ENCODE peak calls at places on chromosomes 7 and 10, in six cellular contexts. O, R, F, C, T and Z are unnamed samples.

GRCh38 chr7:99177165-99177564 is 30.8 kb downstream of the KPNA7 start:
- DNase-seq in O (no peak), R (no peak), F (no peak), C (no peak), T (no peak), Z (no peak)

GRCh38 chr10:113178771-113179170 is 228.7 kb downstream of the TCF7L2 start:
- DNase-seq in O (no peak), R (no peak), F (no peak), C (no peak), T (no peak), Z (no peak)

GRCh38 chr7:69457912-69458491 is 140.3 kb upstream of the AUTS2 start:
- DNase-seq in O (peak), R (no peak), F (no peak), C (peak), T (peak), Z (peak)

GRCh38 chr7:412313-412710 is 107.3 kb downstream of the PDGFA start:
- DNase-seq in O (no peak), R (no peak), F (no peak), C (no peak), T (no peak), Z (no peak)

GRCh38 chr7:103325744-103326143 is 18.8 kb downstream of the DNAJC2 start:
- DNase-seq in O (no peak), R (no peak), F (no peak), C (no peak), T (no peak), Z (no peak)

GRCh38 chr7:23653942-23654341 is 26.1 kb upstream of the FAM221A start:
- DNase-seq in O (no peak), R (no peak), F (peak), C (no peak), T (peak), Z (no peak)

GRCh38 chr7:155648752-155649339 is 4.4 kb downstream of the RBM33 start:
- DNase-seq in O (no peak), R (no peak), F (no peak), C (no peak), T (no peak), Z (no peak)

GRCh38 chr10:118500477-118501104 is 94.9 kb downstream of the PRLHR start:
- DNase-seq in O (no peak), R (no peak), F (no peak), C (no peak), T (no peak), Z (no peak)

GRCh38 chr10:15123749-15124184 is 26.6 kb downstream of the RPP38 start:
- DNase-seq in O (no peak), R (peak), F (peak), C (no peak), T (no peak), Z (no peak)

GRCh38 chr10:125555743-125556142 is 127.2 kb downstream of the TEX36 start:
- DNase-seq in O (no peak), R (no peak), F (no peak), C (no peak), T (no peak), Z (no peak)

GRCh38 chr7:49389866-49390265 is 383.6 kb upstream of the VWC2 start:
- DNase-seq in O (no peak), R (no peak), F (no peak), C (no peak), T (no peak), Z (no peak)

GRCh38 chr10:14602807-14603538 is 171.7 kb downstream of the FAM107B start:
- DNase-seq in O (no peak), R (peak), F (peak), C (no peak), T (peak), Z (no peak)

GRCh38 chr7:33062782-33063443 is 337 bp upstream of the NT5C3A start:
- DNase-seq in O (peak), R (peak), F (peak), C (peak), T (peak), Z (peak)

DNA sequence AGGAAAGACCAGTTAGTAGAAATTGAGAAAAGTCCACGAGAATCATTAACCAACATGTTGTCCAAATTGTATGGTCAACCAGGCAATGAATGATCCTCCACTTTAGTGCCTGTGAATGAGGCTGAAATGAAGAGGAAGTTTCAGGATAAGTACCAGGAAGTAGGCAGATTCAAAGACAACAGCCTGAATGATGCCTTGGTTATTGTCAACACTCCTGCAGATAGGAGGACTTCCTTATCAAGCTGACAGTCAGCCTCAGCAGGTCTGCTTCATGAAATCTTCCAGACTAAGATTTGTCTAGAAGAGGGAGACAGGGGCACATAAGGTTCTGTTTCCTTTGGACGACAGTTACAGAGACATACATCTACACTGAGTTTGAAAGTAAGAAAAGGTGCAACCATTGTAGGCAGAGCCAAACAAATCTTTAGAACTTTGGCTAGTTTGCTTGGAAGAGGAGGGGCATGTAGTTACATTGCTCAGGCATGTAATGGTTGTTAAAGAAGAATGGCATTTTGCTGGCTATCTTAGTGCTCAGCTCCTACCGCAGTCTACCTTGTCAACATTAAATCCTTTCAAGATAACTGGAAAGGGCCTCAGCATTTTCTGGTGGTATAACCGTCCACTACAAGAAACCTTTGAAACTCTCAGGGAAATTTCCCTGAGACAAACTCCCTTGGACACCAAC is 81.4 kb downstream of the ABI1 start:
- DNase-seq in O (no peak), R (no peak), F (no peak), C (no peak), T (peak), Z (no peak)
- H2BK5ac ChIP-seq in O (no peak), R (no peak), F (no peak), C (no peak), T (no peak), Z (no peak)

DNA sequence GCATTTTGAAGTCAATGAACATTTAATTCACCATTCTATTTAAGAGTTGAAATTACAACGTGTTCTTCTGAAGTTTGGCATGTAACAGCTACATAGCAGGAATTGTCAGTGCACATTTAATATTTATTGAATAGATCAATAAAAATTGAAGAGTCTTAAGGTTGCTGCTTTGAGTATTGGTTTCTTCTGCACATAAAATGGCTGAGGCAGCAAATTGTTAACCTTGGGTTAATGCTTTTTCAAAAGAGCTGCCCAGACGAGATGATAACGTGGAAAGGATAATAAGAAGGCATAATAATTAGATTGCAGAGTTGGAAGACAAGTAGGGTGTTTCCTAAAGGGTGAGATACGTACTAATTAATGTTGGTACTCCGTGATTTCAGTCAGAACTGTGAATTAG is 203.7 kb downstream of the AGMO start:
- DNase-seq in O (no peak), R (no peak), F (no peak), C (no peak), T (no peak), Z (no peak)
- H3K4ac ChIP-seq in O (no peak), R (no peak), F (no peak), C (no peak), T (no peak), Z (no peak)

GRCh38 chr10:104268691-104269645 is at the start of gene GSTO2:
- DNase-seq in O (peak), R (peak), F (peak), C (peak), T (peak), Z (peak)
- H2BK5ac ChIP-seq in O (no peak), R (no peak), F (peak), C (peak), T (no peak), Z (no peak)

DNA sequence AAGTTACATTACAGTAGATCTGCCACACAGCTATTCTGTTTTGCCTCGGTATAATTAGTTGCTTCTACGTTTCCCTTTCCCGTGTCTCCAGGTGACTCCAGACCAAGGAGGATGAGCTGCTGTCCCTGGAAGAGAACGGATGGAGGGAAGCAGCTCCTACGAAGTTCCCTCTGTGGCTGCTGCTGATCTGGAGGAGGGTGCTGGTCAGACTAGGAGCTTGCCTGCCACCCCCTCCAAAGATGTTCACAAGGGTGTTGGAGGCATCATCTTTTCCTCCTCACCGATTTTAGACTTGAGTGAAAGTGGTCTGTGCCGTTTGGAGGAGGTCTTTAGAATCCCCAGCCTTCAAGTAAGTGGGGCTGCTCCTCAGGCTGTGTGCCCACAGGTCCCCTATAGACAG is 1.4 kb downstream of the LRRC27 start:
- DNase-seq in O (no peak), R (no peak), F (no peak), C (no peak), T (no peak), Z (no peak)
- H3K4ac ChIP-seq in O (no peak), R (no peak), F (no peak), C (no peak), T (no peak), Z (no peak)